ENCODE peak calls at places on chromosomes 16 and 17, in four cellular contexts. I, V, Y and L are unnamed samples.
A peak's percentile ranks its signal among the peaks of the same experiment; 100 is the strongest.

GRCh38 chr16:30186444-30186781 is 3.0 kb downstream of the CORO1A start:
- DNase-seq in V (no peak), Y (no peak), I (no peak), L (no peak)

GRCh38 chr17:7095642-7096041 is 15.6 kb upstream of the CLEC10A start:
- DNase-seq in Y (no peak), V (no peak), I (no peak), L (no peak)

GRCh38 chr17:3835410-3836229 is 10.4 kb downstream of the NCBP3 start:
- DNase-seq in Y (no peak), I (peak; percentile 73), V (no peak), L (no peak)

GRCh38 chr17:38428643-38429371 is 543 bp downstream of the ARHGAP23 start:
- DNase-seq in V (no peak), I (peak; percentile 86), Y (peak; percentile 40), L (peak; percentile 59)

GRCh38 chr16:4664538-4665418 is 28.6 kb upstream of the NUDT16L1 start:
- DNase-seq in Y (no peak), V (no peak), I (peak; percentile 64), L (peak; percentile 91)

GRCh38 chr16:72834499-72834898 is 213.4 kb downstream of the ZFHX3 start:
- DNase-seq in V (no peak), I (no peak), Y (no peak), L (no peak)

GRCh38 chr17:10699861-10700260 is 2.5 kb downstream of the ADPRM start:
- DNase-seq in V (no peak), I (no peak), Y (no peak), L (no peak)

GRCh38 chr17:9109933-9110332 is 88.6 kb downstream of the NTN1 start:
- DNase-seq in I (no peak), V (no peak), Y (no peak), L (no peak)

GRCh38 chr16:625402-626173 is 5.2 kb upstream of the WFIKKN1 start:
- DNase-seq in V (no peak), Y (no peak), I (peak; percentile 45), L (no peak)

GRCh38 chr16:15605869-15606520 is 37.0 kb downstream of the MARF1 start:
- DNase-seq in I (no peak), Y (no peak), V (no peak), L (no peak)

GRCh38 chr16:58507963-58508670 is 7.2 kb upstream of the SETD6 start:
- DNase-seq in V (no peak), I (peak; percentile 35), Y (no peak), L (no peak)

GRCh38 chr17:80951121-80952090 is 40.2 kb upstream of the CHMP6 start:
- DNase-seq in V (no peak), I (peak; percentile 39), Y (no peak), L (peak; percentile 43)

GRCh38 chr17:46991618-46992017 is 12.6 kb upstream of the RPRML start:
- DNase-seq in I (no peak), Y (no peak), V (no peak), L (no peak)

GRCh38 chr17:3208484-3208883 is 1.0 kb downstream of the OR1A1 start:
- DNase-seq in V (no peak), Y (no peak), I (no peak), L (no peak)

GRCh38 chr17:27778193-27778592 is 22.1 kb downstream of the NOS2 start:
- DNase-seq in V (peak; percentile 20), I (no peak), Y (no peak), L (no peak)

GRCh38 chr17:71801301-71801700 is 319.5 kb upstream of the SOX9 start:
- DNase-seq in V (no peak), I (no peak), Y (peak; percentile 26), L (no peak)

GRCh38 chr17:2279707-2280106 is 23.9 kb downstream of the SMG6 start:
- DNase-seq in I (no peak), V (no peak), Y (no peak), L (no peak)

GRCh38 chr17:44331249-44331760 is 6.7 kb upstream of the SLC25A39 start:
- DNase-seq in I (peak; percentile 65), Y (peak; percentile 82), V (peak; percentile 90), L (no peak)

GRCh38 chr17:8502100-8502499 is 66.4 kb downstream of the NDEL1 start:
- DNase-seq in V (no peak), Y (no peak), I (no peak), L (no peak)

GRCh38 chr16:84881702-84882521 is 62.1 kb downstream of the CRISPLD2 start:
- DNase-seq in Y (no peak), V (peak; percentile 89), I (peak; percentile 51), L (no peak)

GRCh38 chr17:50798424-50799344 is 31.4 kb upstream of the ANKRD40CL start:
- DNase-seq in V (no peak), Y (no peak), I (no peak), L (no peak)

GRCh38 chr16:86941731-86942468 is 363.6 kb downstream of the FOXL1 start:
- DNase-seq in V (no peak), Y (no peak), I (peak; percentile 30), L (no peak)

GRCh38 chr16:86942469-86943175 is 364.3 kb downstream of the FOXL1 start:
- DNase-seq in Y (no peak), V (no peak), I (no peak), L (no peak)

GRCh38 chr16:86935323-86935669 is 356.9 kb downstream of the FOXL1 start:
- DNase-seq in V (no peak), I (no peak), Y (no peak), L (no peak)

GRCh38 chr16:86934581-86935322 is 356.4 kb downstream of the FOXL1 start:
- DNase-seq in I (no peak), Y (no peak), V (no peak), L (no peak)

DNA sequence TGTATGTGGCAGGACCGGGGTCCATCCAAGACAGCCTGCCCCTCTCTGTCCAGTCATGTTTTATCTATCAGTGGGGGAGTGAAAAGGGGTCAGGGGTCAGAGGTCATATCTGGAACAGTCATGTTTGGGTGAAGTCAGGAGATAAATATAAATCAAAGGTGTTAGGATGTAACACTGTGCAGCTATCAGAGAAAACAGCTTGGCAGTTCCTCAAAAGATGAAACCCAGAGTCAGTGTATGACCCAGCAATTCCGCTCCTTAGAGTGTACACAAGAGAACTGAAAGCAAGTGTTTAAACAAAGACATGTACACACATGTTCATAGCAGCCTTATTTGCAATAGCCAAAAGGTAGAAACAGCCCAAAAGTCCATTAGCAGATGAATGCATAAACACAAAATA is 361.3 kb downstream of the FOXL1 start:
- DNase-seq in I (no peak), Y (no peak), V (no peak), L (no peak)
- H3K4me3 ChIP-seq in I (no peak overlapping the region), Y (no peak overlapping the region), V (no peak overlapping the region), L (no peak overlapping the region)

DNA sequence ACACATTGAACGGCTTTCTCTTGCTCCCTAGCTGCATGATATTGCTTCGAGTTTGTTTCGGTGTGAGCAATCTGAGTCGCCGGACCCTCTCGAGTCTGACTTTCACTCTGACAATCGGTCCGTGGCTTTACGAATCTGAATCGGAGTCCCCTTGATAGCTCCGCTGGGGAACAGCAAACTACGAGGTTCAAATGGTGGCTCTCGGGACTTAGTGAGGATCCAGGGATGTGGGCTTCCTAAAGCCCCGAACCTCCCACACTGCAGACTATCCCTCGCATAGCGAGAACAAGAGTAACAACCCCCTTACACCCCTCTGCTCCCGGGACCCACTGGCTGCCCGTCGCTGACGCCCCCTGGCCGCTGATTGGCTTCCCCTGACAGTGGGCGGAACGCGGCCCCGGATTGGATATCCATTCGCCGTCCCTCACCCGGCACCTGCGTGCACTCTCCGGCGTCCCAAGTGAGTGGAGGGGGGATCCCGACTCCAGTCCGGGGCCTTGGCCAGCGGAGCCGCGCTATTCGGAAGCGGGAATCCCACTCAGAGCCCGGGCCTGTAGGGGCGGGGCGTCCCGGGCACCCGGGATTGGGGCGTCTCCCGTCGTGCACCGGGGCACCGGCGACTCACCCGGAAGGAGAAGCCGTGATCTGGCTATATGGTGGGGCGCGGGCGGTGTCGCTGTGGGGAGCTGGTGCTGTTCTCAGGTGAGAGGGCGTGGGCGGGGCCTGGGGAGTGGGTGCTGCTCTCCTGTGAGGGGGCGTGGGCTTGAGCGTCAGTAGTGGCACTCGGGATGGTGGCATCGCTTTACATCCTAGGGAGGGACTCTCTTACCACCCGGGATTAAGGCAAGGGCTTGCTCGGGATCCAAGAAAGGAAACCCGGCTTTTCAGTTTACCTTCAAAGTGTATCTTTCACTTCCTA is at the start of gene SNX11:
- DNase-seq in V (peak; percentile 92), I (peak; percentile 93), Y (peak; percentile 89), L (peak; percentile 93)
- TF ChIP-seq CTCF in V (no peak), I (no peak), Y (no peak), L (peak; percentile 39)

GRCh38 chr17:12744298-12744697 is 45.0 kb upstream of the ARHGAP44 start:
- DNase-seq in I (no peak), V (no peak), Y (no peak), L (no peak)
- H3K4me3 ChIP-seq in I (no peak overlapping the region), V (no peak overlapping the region), Y (no peak overlapping the region), L (no peak overlapping the region)

GRCh38 chr17:13576661-13577526 is 24.8 kb downstream of the HS3ST3A1 start:
- DNase-seq in I (no peak), Y (no peak), V (no peak), L (no peak)
- TF ChIP-seq CTCF in I (no peak), Y (no peak), V (no peak), L (peak; percentile 16)

DNA sequence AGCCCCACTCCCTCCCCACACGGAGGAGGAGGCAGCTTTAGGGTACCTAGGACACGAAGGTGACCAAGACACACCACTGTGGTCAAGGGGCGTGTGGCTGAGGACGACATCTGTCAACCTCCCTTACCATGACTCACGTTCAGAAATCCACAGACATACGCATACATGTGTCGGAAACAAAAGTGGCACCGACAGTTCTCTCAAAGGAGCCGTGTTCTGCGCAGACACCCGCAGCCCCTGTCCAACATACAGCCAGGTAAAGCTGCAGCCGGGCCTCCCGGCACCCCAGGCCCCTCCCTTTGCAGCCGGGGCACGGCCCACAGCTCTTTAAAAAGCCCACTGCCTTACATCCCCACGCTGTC is 40.4 kb upstream of the KLHDC4 start:
- DNase-seq in V (peak; percentile 34), Y (no peak), I (no peak), L (no peak)
- H3K4me3 ChIP-seq in V (no peak overlapping the region), Y (peak overlapping the region; percentile 44), I (no peak overlapping the region), L (no peak overlapping the region)

DNA sequence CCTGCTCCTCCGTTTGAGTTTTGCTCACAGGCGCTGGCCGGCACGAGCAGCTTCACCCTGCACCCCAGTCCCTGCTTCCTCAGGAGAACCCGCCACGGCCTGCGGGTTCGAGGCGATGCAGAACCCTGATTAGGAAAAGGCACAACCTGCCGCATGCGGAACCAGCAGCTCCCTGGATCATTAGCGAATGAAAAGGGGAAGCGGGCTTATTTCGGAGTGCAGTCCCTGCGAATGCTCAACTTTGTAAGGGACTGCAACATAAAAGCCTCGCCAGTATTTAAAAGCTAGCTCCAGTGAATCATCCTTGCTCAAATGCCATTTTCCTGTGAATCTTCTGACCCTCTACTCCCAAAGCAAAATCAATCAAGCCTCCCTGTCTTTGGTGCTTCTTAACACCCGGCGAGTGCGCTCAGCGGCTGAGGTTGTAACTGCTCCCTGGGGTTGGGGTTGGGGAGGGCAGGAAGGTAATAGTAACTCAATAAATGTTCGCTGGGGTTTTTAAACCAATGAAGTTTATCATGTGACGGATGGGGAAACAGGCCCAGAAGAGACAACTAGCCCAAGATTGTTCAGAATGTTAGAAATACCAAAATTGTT is 676 bp upstream of the AKAP10 start:
- DNase-seq in V (no peak), Y (no peak), I (no peak), L (no peak)
- TF ChIP-seq CTCF in V (no peak), Y (no peak), I (no peak), L (no peak)